ENCODE peak calls at places on chromosomes 2 and 18, in six cellular contexts. F is activated naive CD4-positive, alpha-beta T cell; I is stimulated activated CD4-positive, alpha-beta T cell treated with anti-CD3 and anti-CD28 coated beads, Interleukin-2, amount 100 ng/mL, for 4 hours; U is body of pancreas; H is Karpas-422; W is B cell. K is an unnamed sample.

GRCh38 chr18:697771-698170 is 14.7 kb downstream of the ENOSF1 start:
- DNase-seq in F (no peak), I (no peak), U (peak), H (no peak), W (no peak), K (no peak)

GRCh38 chr2:237876056-237876439 is 16.6 kb downstream of the RAMP1 start:
- DNase-seq in F (no peak), I (no peak), U (peak), H (no peak), W (no peak), K (peak)

GRCh38 chr2:69159988-69160387 is 147.0 kb downstream of the ANTXR1 start:
- DNase-seq in F (no peak), I (no peak), U (peak), H (no peak), W (no peak), K (no peak)

GRCh38 chr2:102301867-102302362 is 9.4 kb upstream of the IL1RL1 start:
- DNase-seq in F (no peak), I (peak), U (no peak), H (peak), W (peak), K (no peak)

GRCh38 chr2:167862787-167863186 is 384.6 kb downstream of the STK39 start:
- DNase-seq in F (no peak), I (no peak), U (no peak), H (no peak), W (no peak), K (no peak)

GRCh38 chr18:2103299-2103698 is 468.0 kb downstream of the METTL4 start:
- DNase-seq in F (no peak), I (no peak), U (no peak), H (no peak), W (no peak), K (no peak)

GRCh38 chr18:62486290-62486964 is 36.4 kb upstream of the ZCCHC2 start:
- DNase-seq in F (no peak), I (peak), U (peak), H (no peak), W (no peak), K (peak)

GRCh38 chr18:37844209-37844970 is 278.8 kb upstream of the CELF4 start:
- DNase-seq in F (no peak), I (no peak), U (no peak), H (no peak), W (no peak), K (no peak)

GRCh38 chr2:227871375-227871788 is at the start of gene DAW1:
- DNase-seq in F (peak), I (no peak), U (peak), H (no peak), W (peak), K (no peak)

GRCh38 chr2:172282944-172283343 is 144.4 kb upstream of the ITGA6 start:
- DNase-seq in F (no peak), I (no peak), U (no peak), H (no peak), W (no peak), K (no peak)

GRCh38 chr2:6879011-6879410 is 1.4 kb downstream of the RSAD2 start:
- DNase-seq in F (no peak), I (no peak), U (no peak), H (no peak), W (no peak), K (no peak)

GRCh38 chr2:33777791-33778190 is 178.7 kb upstream of the FAM98A start:
- DNase-seq in F (no peak), I (no peak), U (no peak), H (no peak), W (no peak), K (no peak)

GRCh38 chr2:20573611-20574422 is 77.1 kb downstream of the HS1BP3 start:
- DNase-seq in F (no peak), I (no peak), U (peak), H (no peak), W (no peak), K (no peak)

GRCh38 chr18:73119574-73119973 is 251.8 kb upstream of the NETO1 start:
- DNase-seq in F (no peak), I (no peak), U (no peak), H (no peak), W (peak), K (no peak)

GRCh38 chr2:99700482-99701398 is 210.9 kb upstream of the REV1 start:
- DNase-seq in F (no peak), I (no peak), U (no peak), H (no peak), W (no peak), K (no peak)

GRCh38 chr2:160381425-160381951 is 112.1 kb downstream of the RBMS1 start:
- DNase-seq in F (no peak), I (no peak), U (no peak), H (no peak), W (no peak), K (no peak)

GRCh38 chr2:108586116-108586515 is 51.8 kb downstream of the LIMS1 start:
- DNase-seq in F (no peak), I (no peak), U (no peak), H (no peak), W (no peak), K (no peak)

GRCh38 chr2:239064253-239064652 is 216.4 kb downstream of the TWIST2 start:
- DNase-seq in F (no peak), I (no peak), U (no peak), H (no peak), W (no peak), K (no peak)

GRCh38 chr2:45134014-45134413 is 124.8 kb upstream of the SIX2 start:
- DNase-seq in F (no peak), I (no peak), U (no peak), H (peak), W (no peak), K (no peak)

GRCh38 chr2:95377724-95378123 is 24.8 kb upstream of the FAHD2A start:
- DNase-seq in F (no peak), I (no peak), U (no peak), H (no peak), W (no peak), K (no peak)

GRCh38 chr2:42407476-42407875 is 46.5 kb upstream of the COX7A2L start:
- DNase-seq in F (no peak), I (no peak), U (no peak), H (no peak), W (no peak), K (no peak)